ENCODE peak calls at places on chromosomes 2 and 18, in four cellular contexts. One of them, this sample, is unnamed.

GRCh38 chr2:149488719-149489440 is 98.7 kb downstream of the MMADHC start:
- DNase-seq in left ventricle myocardium inferior: no peak
- DNase-seq in IMR-90: no peak
- DNase-seq in BJ: no peak
- DNase-seq in this sample: no peak

GRCh38 chr2:42378415-42378814 is 17.4 kb upstream of the COX7A2L start:
- DNase-seq in left ventricle myocardium inferior: no peak
- DNase-seq in BJ: no peak
- DNase-seq in IMR-90: no peak
- DNase-seq in this sample: no peak

GRCh38 chr2:236959876-236960275 is 125.8 kb upstream of the COPS8 start:
- DNase-seq in left ventricle myocardium inferior: no peak
- DNase-seq in BJ: no peak
- DNase-seq in IMR-90: no peak
- DNase-seq in this sample: no peak

GRCh38 chr18:51169731-51170130 is 27.8 kb downstream of the MEX3C start:
- DNase-seq in left ventricle myocardium inferior: no peak
- DNase-seq in BJ: no peak
- DNase-seq in IMR-90: no peak
- DNase-seq in this sample: no peak

GRCh38 chr2:10717630-10718029 is 3.8 kb upstream of the ATP6V1C2 start:
- DNase-seq in BJ: peak; percentile 35
- DNase-seq in IMR-90: peak; percentile 61
- DNase-seq in left ventricle myocardium inferior: no peak
- DNase-seq in this sample: peak; percentile 81

GRCh38 chr2:14756981-14757657 is 124.6 kb downstream of the LRATD1 start:
- DNase-seq in IMR-90: peak; percentile 85
- DNase-seq in BJ: peak; percentile 48
- DNase-seq in left ventricle myocardium inferior: no peak
- DNase-seq in this sample: no peak

GRCh38 chr2:212536385-212537310 is 2.0 kb downstream of the ERBB4 start:
- DNase-seq in IMR-90: no peak
- DNase-seq in left ventricle myocardium inferior: no peak
- DNase-seq in BJ: no peak
- DNase-seq in this sample: no peak

GRCh38 chr2:205274801-205275200 is 407.5 kb upstream of the NRP2 start:
- DNase-seq in BJ: no peak
- DNase-seq in left ventricle myocardium inferior: no peak
- DNase-seq in IMR-90: no peak
- DNase-seq in this sample: no peak

GRCh38 chr2:11938196-11938595 is 191.8 kb downstream of the LPIN1 start:
- DNase-seq in left ventricle myocardium inferior: peak; percentile 84
- DNase-seq in IMR-90: peak; percentile 72
- DNase-seq in BJ: no peak
- DNase-seq in this sample: no peak

GRCh38 chr2:217826505-217826904 is 176.3 kb downstream of the TNS1 start:
- DNase-seq in BJ: no peak
- DNase-seq in IMR-90: no peak
- DNase-seq in left ventricle myocardium inferior: peak; percentile 82
- DNase-seq in this sample: no peak

GRCh38 chr2:73899801-73900336 is 7.1 kb downstream of the ACTG2 start:
- DNase-seq in BJ: no peak
- DNase-seq in IMR-90: no peak
- DNase-seq in left ventricle myocardium inferior: no peak
- DNase-seq in this sample: no peak

GRCh38 chr2:99670768-99671734 is 181.2 kb upstream of the REV1 start:
- DNase-seq in BJ: no peak
- DNase-seq in IMR-90: peak; percentile 50
- DNase-seq in left ventricle myocardium inferior: no peak
- DNase-seq in this sample: no peak

GRCh38 chr2:16016282-16016681 is 75.9 kb downstream of the MYCN start:
- DNase-seq in BJ: no peak
- DNase-seq in IMR-90: no peak
- DNase-seq in left ventricle myocardium inferior: no peak
- DNase-seq in this sample: no peak

GRCh38 chr2:7355781-7356180 is 438.6 kb downstream of the RNF144A start:
- DNase-seq in BJ: no peak
- DNase-seq in left ventricle myocardium inferior: no peak
- DNase-seq in IMR-90: no peak
- DNase-seq in this sample: no peak

GRCh38 chr2:72947947-72948346 is 30.6 kb downstream of the EMX1 start:
- DNase-seq in IMR-90: no peak
- DNase-seq in BJ: no peak
- DNase-seq in left ventricle myocardium inferior: no peak
- DNase-seq in this sample: no peak

GRCh38 chr2:3587432-3587831 is 7.5 kb upstream of the COLEC11 start:
- DNase-seq in BJ: no peak
- DNase-seq in IMR-90: peak; percentile 90
- DNase-seq in left ventricle myocardium inferior: no peak
- DNase-seq in this sample: no peak

GRCh38 chr2:30233142-30233961 is 2.0 kb downstream of the LBH start:
- DNase-seq in BJ: no peak
- DNase-seq in IMR-90: no peak
- DNase-seq in left ventricle myocardium inferior: no peak
- DNase-seq in this sample: no peak

GRCh38 chr2:176093889-176094232 is 1.3 kb downstream of the HOXD13 start:
- DNase-seq in left ventricle myocardium inferior: no peak
- DNase-seq in IMR-90: no peak
- DNase-seq in BJ: no peak
- DNase-seq in this sample: no peak
- H3K4me3 ChIP-seq in left ventricle myocardium inferior: no peak overlapping the region
- H3K4me3 ChIP-seq in IMR-90: no peak overlapping the region
- H3K4me3 ChIP-seq in BJ: peak overlapping the region; percentile 35
- H3K4me3 ChIP-seq in this sample: no peak overlapping the region

DNA sequence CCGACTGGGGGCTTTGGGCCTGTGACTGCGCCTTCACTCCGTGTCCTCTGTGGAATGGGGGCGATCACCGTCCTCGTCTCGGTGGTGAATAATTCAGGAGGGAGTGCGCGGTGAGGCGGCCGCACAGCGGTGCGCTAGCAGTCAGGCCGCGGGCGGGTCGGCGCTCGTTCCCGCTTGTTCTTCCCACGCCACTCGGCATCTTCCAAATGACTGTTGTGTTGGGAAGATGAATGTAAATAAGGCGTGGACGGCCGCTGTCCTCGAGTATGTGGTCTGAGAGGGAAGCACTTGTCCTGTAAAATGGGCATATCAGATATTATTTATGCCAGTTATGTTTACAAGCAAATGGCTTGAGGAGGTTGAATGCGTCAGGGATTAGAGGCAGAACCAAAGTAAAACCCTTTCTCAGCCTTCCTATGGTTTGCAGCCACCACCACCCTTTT is 607 bp upstream of the VPS4B start:
- DNase-seq in left ventricle myocardium inferior: no peak
- DNase-seq in IMR-90: no peak
- DNase-seq in BJ: no peak
- DNase-seq in this sample: no peak
- TF ChIP-seq CTCF in left ventricle myocardium inferior: no peak
- TF ChIP-seq CTCF in IMR-90: no peak
- TF ChIP-seq CTCF in BJ: peak; percentile 9
- TF ChIP-seq CTCF in this sample: no peak

GRCh38 chr2:9205963-9206948 is at the start of gene ASAP2:
- DNase-seq in BJ: no peak
- DNase-seq in left ventricle myocardium inferior: peak; percentile 73
- DNase-seq in IMR-90: peak; percentile 68
- DNase-seq in this sample: no peak

GRCh38 chr2:9204939-9205338 is 1.7 kb upstream of the ASAP2 start:
- DNase-seq in BJ: no peak
- DNase-seq in IMR-90: no peak
- DNase-seq in left ventricle myocardium inferior: no peak
- DNase-seq in this sample: no peak

GRCh38 chr2:9207641-9208301 is 1.2 kb downstream of the ASAP2 start:
- DNase-seq in IMR-90: no peak
- DNase-seq in BJ: no peak
- DNase-seq in left ventricle myocardium inferior: no peak
- DNase-seq in this sample: no peak

GRCh38 chr2:9205481-9205880 is 1.1 kb upstream of the ASAP2 start:
- DNase-seq in left ventricle myocardium inferior: no peak
- DNase-seq in IMR-90: no peak
- DNase-seq in BJ: no peak
- DNase-seq in this sample: no peak

DNA sequence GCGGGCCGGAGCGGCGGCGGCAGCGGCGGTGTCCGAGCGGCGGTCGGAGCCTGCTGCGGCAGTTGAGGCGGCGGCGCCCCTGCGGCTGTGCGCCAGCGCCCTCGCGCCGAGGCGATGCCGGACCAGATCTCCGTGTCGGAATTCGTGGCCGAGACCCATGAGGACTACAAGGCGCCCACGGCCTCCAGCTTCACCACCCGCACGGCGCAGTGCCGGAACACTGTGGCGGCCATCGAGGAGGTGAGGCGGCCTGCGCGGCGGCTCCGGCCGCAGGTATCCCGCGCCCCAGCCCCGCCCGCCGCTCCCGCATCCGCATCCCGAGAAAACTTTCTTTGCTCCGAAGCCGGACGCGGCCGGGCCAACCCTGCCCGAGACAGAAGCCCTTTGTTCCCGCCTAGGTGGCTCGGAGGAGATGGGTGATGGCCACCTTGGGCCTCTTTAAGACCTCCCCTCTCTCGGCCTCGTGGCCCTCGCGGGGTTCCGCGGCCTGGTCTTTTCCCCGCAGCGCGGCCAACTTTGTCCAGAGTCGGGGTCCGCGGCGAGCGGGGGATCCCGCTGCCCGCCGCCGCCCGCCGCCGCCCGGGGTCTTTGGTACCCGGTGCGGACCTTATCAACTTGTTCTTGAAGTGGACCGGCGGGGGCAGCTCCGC is 504 bp downstream of the ASAP2 start:
- DNase-seq in BJ: no peak
- DNase-seq in IMR-90: no peak
- DNase-seq in left ventricle myocardium inferior: peak; percentile 32
- DNase-seq in this sample: no peak
- H3K4me3 ChIP-seq in BJ: peak overlapping the region; percentile 85
- H3K4me3 ChIP-seq in IMR-90: peak overlapping the region; percentile 96
- H3K4me3 ChIP-seq in left ventricle myocardium inferior: peak overlapping the region; percentile 93
- H3K4me3 ChIP-seq in this sample: peak overlapping the region; percentile 78

GRCh38 chr18:21855432-21855831 is 114.8 kb downstream of the MIB1 start:
- DNase-seq in BJ: no peak
- DNase-seq in left ventricle myocardium inferior: no peak
- DNase-seq in IMR-90: no peak
- DNase-seq in this sample: no peak

GRCh38 chr18:21853020-21853419 is 112.4 kb downstream of the MIB1 start:
- DNase-seq in left ventricle myocardium inferior: no peak
- DNase-seq in IMR-90: peak; percentile 63
- DNase-seq in BJ: no peak
- DNase-seq in this sample: no peak

GRCh38 chr18:21853972-21854563 is 113.5 kb downstream of the MIB1 start:
- DNase-seq in IMR-90: no peak
- DNase-seq in left ventricle myocardium inferior: no peak
- DNase-seq in BJ: no peak
- DNase-seq in this sample: no peak

DNA sequence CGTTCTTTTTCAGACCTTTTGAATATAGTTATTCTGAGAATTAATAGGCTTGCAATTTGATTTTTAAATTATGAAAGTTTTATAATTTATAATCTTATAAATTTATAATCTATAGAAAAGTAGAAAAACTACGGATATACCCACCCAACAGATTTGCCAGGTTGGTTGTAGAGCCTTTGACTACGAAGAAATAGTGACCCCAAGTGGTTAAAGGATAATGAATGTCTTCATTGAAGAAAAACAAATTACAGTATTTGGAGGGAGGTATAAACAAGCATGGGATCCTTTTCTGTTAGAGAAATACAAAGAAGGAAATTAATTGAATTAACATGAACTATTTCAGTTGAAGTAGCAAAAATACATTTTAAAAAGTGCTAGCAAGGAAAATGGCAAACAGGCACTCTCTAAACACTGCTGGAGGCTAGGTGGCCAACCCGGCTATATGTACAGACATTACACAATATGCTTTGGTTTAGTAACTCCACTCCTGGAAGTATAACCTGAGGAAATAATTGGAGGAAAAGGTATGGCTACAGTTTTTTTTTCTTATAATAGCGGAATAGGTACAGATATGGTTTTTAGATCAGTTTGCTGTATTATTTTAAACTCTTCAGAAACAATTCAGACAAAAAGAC is 110.9 kb downstream of the MIB1 start:
- DNase-seq in IMR-90: peak; percentile 11
- DNase-seq in BJ: no peak
- DNase-seq in left ventricle myocardium inferior: no peak
- DNase-seq in this sample: no peak
- TF ChIP-seq CTCF in IMR-90: peak; percentile 38
- TF ChIP-seq CTCF in BJ: peak; percentile 32
- TF ChIP-seq CTCF in left ventricle myocardium inferior: peak; percentile 60
- TF ChIP-seq CTCF in this sample: peak; percentile 36

GRCh38 chr2:189608799-189609422 is 28.3 kb upstream of the SLC40A1 start:
- DNase-seq in BJ: peak; percentile 41
- DNase-seq in left ventricle myocardium inferior: no peak
- DNase-seq in IMR-90: peak; percentile 63
- DNase-seq in this sample: no peak
- H3K4me3 ChIP-seq in BJ: no peak overlapping the region
- H3K4me3 ChIP-seq in left ventricle myocardium inferior: no peak overlapping the region
- H3K4me3 ChIP-seq in IMR-90: no peak overlapping the region
- H3K4me3 ChIP-seq in this sample: no peak overlapping the region